ENCODE peak calls at places on chromosome 22, in six cellular contexts. J is activated CD4-positive, alpha-beta T cell treated with anti-CD3 and anti-CD28 coated beads, Interleukin-2, amount 50 U/mL, for 1 hour; Z is OCI-M1; V is BE2C; W is prostate gland; I is M059J. M is an unnamed sample.

GRCh38 chr22:23219787-23220484 is 39.6 kb downstream of the BCR start:
- DNase-seq in V (peak), J (peak), W (no peak), Z (peak), I (peak), M (no peak)

GRCh38 chr22:22161924-22162851 is 82.4 kb upstream of the VPREB1 start:
- DNase-seq in I (no peak), V (no peak), Z (no peak), W (no peak), J (no peak), M (no peak)

GRCh38 chr22:32531955-32532818 is 57.6 kb downstream of the FBXO7 start:
- DNase-seq in V (peak), I (peak), W (no peak), J (no peak), Z (no peak), M (no peak)

GRCh38 chr22:21682385-21683175 is 16.8 kb downstream of the PPIL2 start:
- DNase-seq in W (no peak), Z (no peak), I (no peak), J (no peak), V (no peak), M (no peak)

GRCh38 chr22:42169055-42169469 is 38.5 kb upstream of the CYP2D6 start:
- DNase-seq in J (peak), Z (peak), I (peak), V (peak), W (peak), M (peak)

GRCh38 chr22:50118557-50119168 is 28.9 kb downstream of the MOV10L1 start:
- DNase-seq in W (no peak), J (no peak), V (no peak), Z (peak), I (peak), M (no peak)

GRCh38 chr22:20069331-20070042 is 10.6 kb upstream of the DGCR8 start:
- DNase-seq in V (no peak), Z (no peak), I (no peak), J (no peak), W (no peak), M (no peak)

GRCh38 chr22:27808730-27809129 is 7.2 kb upstream of the MN1 start:
- DNase-seq in I (no peak), Z (no peak), V (no peak), J (no peak), W (no peak), M (no peak)

GRCh38 chr22:48793949-48794348 is 1033.7 kb downstream of the BRD1 start:
- DNase-seq in V (no peak), Z (no peak), W (no peak), J (no peak), I (no peak), M (no peak)

GRCh38 chr22:17742528-17742902 is 31.8 kb downstream of the BID start:
- DNase-seq in I (peak), V (peak), W (peak), J (peak), Z (peak), M (peak)

GRCh38 chr22:20196094-20196840 is 45.4 kb upstream of the CCDC188 start:
- DNase-seq in V (no peak), J (no peak), Z (no peak), W (no peak), I (no peak), M (no peak)

GRCh38 chr22:42194104-42194851 is 63.7 kb upstream of the CYP2D6 start:
- DNase-seq in V (no peak), I (no peak), J (no peak), W (no peak), Z (no peak), M (no peak)

GRCh38 chr22:48346311-48346710 is 1481.4 kb downstream of the BRD1 start:
- DNase-seq in W (no peak), I (no peak), J (no peak), Z (no peak), V (no peak), M (no peak)

M was measured in LNCaP clone FGC.